ENCODE peak calls at places on chromosomes 11 and 22, in nine cellular contexts. G is A549, L is neural crest cell, C is fibroblast of the aortic adventitia, Z is BJ, W is epithelial cell of esophagus, A is psoas muscle, K is kidney, J is tibial nerve. P is an unnamed sample.

GRCh38 chr11:1844221-1845094 is 5.7 kb downstream of the TNNI2 start:
- DNase-seq in L (no peak), J (no peak), C (no peak), G (peak; percentile 50), K (peak; percentile 85), W (peak; percentile 20), Z (no peak), A (peak; percentile 63), P (peak; percentile 63)

GRCh38 chr11:47616726-47617416 is 22.7 kb upstream of the C1QTNF4 start:
- DNase-seq in A (no peak), G (peak; percentile 63), J (peak; percentile 46), C (peak; percentile 90), K (no peak), L (peak; percentile 39), W (peak; percentile 62), Z (no peak), P (peak; percentile 80)

GRCh38 chr11:122851366-122852011 is 13.2 kb downstream of the CRTAM start:
- DNase-seq in L (no peak), J (no peak), Z (no peak), A (no peak), C (no peak), K (no peak), W (no peak), G (no peak), P (no peak)

GRCh38 chr11:28697920-28698827 is 590.0 kb downstream of the METTL15 start:
- DNase-seq in K (no peak), J (peak; percentile 21), G (peak; percentile 71), L (peak; percentile 70), C (peak; percentile 77), W (peak; percentile 58), Z (no peak), A (peak; percentile 28), P (peak; percentile 53)

GRCh38 chr11:20840341-20840740 is 171.0 kb downstream of the NELL1 start:
- DNase-seq in J (no peak), G (no peak), K (no peak), Z (no peak), W (no peak), L (no peak), C (no peak), A (no peak), P (no peak)

GRCh38 chr11:102428696-102429095 is 23.9 kb downstream of the TMEM123 start:
- DNase-seq in K (no peak), W (no peak), C (no peak), Z (no peak), A (no peak), G (no peak), L (no peak), J (no peak), P (no peak)

GRCh38 chr11:86938900-86939880 is 16.0 kb downstream of the FZD4 start:
- DNase-seq in K (no peak), A (no peak), Z (no peak), C (peak; percentile 84), L (no peak), W (peak; percentile 57), G (peak; percentile 50), J (no peak), P (peak; percentile 64)

GRCh38 chr11:95149659-95150294 is 60.1 kb downstream of the ENDOD1 start:
- DNase-seq in G (no peak), W (peak; percentile 32), K (peak; percentile 87), L (peak; percentile 56), J (peak; percentile 35), C (no peak), Z (no peak), A (peak; percentile 31), P (no peak)

GRCh38 chr11:132039521-132039920 is 669.1 kb downstream of the NTM start:
- DNase-seq in C (no peak), L (no peak), J (no peak), Z (no peak), K (no peak), W (no peak), G (no peak), A (no peak), P (no peak)

GRCh38 chr22:27416553-27417427 is 384.8 kb downstream of the MN1 start:
- DNase-seq in K (no peak), A (no peak), W (peak; percentile 90), J (no peak), C (peak; percentile 92), L (no peak), Z (peak; percentile 40), G (peak; percentile 20), P (no peak)

GRCh38 chr22:19629331-19629719 is 85.0 kb upstream of the SEPTIN5 start:
- DNase-seq in A (no peak), L (no peak), Z (no peak), G (no peak), C (no peak), K (peak; percentile 34), W (no peak), J (no peak), P (no peak)

GRCh38 chr11:12862761-12863469 is 146.2 kb upstream of the RASSF10 start:
- DNase-seq in G (peak; percentile 26), Z (no peak), W (peak; percentile 53), C (peak; percentile 85), L (peak; percentile 47), A (peak; percentile 42), K (peak; percentile 86), J (peak; percentile 38), P (no peak)

GRCh38 chr11:44955019-44955738 is 4.5 kb upstream of the TP53I11 start:
- DNase-seq in C (peak; percentile 83), G (peak; percentile 63), L (no peak), K (peak; percentile 86), Z (peak; percentile 46), A (peak; percentile 73), J (no peak), W (peak; percentile 50), P (peak; percentile 97)

GRCh38 chr22:39240841-39241631 is 3.7 kb downstream of the PDGFB start:
- DNase-seq in J (no peak), W (peak; percentile 76), K (peak; percentile 92), G (peak; percentile 61), C (no peak), L (no peak), A (peak; percentile 70), Z (no peak), P (no peak)

GRCh38 chr11:62787005-62787759 is at the start of gene TMEM179B:
- DNase-seq in Z (peak; percentile 82), L (peak; percentile 94), A (peak; percentile 97), K (peak; percentile 99), W (peak; percentile 99), G (peak; percentile 98), J (peak; percentile 98), C (peak; percentile 97), P (peak; percentile 100)
- TF ChIP-seq CTCF in Z (peak; percentile 82), L (peak; percentile 23), A (peak; percentile 39), K (peak; percentile 47), W (peak; percentile 55), G (no peak), J (peak; percentile 38), C (peak; percentile 61), P (peak; percentile 69)

DNA sequence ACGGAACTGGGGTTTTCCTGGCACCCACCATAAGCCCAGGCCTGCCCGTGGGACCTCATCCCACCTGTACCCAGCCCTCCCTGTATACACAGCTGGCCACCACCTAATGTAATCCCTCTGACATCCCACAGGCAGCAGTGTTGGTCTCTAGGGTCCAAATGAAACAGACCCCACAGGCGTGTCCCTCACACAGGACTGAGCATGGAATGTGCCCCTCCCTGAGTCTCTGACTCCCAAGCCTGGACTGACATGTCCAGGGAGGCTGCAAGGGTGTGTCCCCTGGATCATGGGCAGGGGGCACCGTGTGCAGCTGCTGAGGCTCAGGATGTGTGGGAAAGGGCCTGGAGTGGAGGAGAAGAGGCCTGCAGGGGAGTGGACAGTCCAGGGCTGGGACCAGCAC is 50.6 kb upstream of the PPARA start:
- DNase-seq in K (no peak), Z (no peak), G (no peak), C (no peak), J (no peak), W (no peak), A (no peak), L (no peak), P (no peak)
- TF ChIP-seq CTCF in K (no peak), Z (no peak), G (no peak), C (no peak), J (no peak), W (no peak), A (no peak), L (no peak), P (no peak)

GRCh38 chr11:118290923-118291322 is 13.6 kb upstream of the CD3E start:
- DNase-seq in W (peak; percentile 79), C (peak; percentile 9), A (no peak), L (no peak), G (peak; percentile 32), Z (no peak), J (no peak), K (no peak), P (peak; percentile 64)
- TF ChIP-seq CTCF in W (peak; percentile 64), C (peak; percentile 22), A (peak; percentile 10), L (peak; percentile 61), G (peak; percentile 36), Z (no peak), J (no peak), K (peak; percentile 49), P (peak; percentile 32)

GRCh38 chr11:38416141-38416540 is 1818.1 kb upstream of the RAG2 start:
- DNase-seq in Z (no peak), J (no peak), W (no peak), L (no peak), C (no peak), A (no peak), G (no peak), K (no peak), P (no peak)

GRCh38 chr11:38411149-38411548 is 1813.1 kb upstream of the RAG2 start:
- DNase-seq in Z (no peak), W (no peak), L (no peak), K (no peak), A (no peak), C (no peak), J (no peak), G (no peak), P (peak; percentile 2)
- TF ChIP-seq CTCF in Z (no peak), W (peak; percentile 8), L (peak; percentile 46), K (no peak), A (no peak), C (no peak), J (no peak), G (no peak), P (peak; percentile 30)

DNA sequence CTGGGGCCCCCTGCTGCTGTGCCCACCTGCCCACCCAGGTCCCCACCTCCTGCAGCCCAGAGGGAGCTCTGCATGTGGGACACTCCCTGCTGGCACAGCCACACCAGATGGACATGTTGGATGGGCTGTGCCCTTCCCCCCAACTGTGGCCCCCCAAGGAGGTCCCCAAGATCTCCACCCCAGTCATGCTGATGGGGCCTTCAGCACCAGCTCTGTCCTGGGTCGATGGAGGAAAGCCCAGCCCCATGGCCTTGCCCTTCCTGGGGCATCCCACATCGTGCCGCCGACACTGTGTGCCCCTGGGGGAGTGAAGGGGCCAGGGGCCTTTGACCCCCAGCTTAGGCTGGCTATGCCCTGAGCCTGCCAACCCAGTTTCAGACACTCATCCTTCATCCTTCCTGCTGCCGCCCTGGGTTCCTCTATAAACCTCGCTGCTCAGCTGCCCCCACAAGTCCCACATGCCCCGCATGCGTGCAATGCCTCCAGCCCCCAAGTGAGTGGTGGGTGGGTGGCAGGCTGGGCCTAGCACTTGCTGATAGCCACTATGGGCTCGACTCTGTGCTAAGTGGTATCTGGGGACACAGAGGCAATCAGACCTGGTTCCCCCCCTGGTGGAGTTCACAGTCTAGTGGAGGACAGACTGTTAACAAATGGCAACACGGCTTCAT is 3.9 kb upstream of the DPP3 start:
- DNase-seq in W (no peak), G (no peak), Z (no peak), L (no peak), C (no peak), J (no peak), K (peak; percentile 62), A (no peak), P (no peak)
- TF ChIP-seq CTCF in W (no peak), G (no peak), Z (no peak), L (no peak), C (no peak), J (no peak), K (no peak), A (no peak), P (no peak)

P was measured in NB4.